ENCODE peak calls at places on chromosome 1, in ten cellular contexts. E is heart right ventricle, B is MM.1S, K is heart left ventricle, W is transverse colon, T is tibial artery, M is lung, C is adrenal gland, Z is pancreas, F is uterus. O is an unnamed sample.

GRCh38 chr1:209546390-209547080 is 37.0 kb upstream of the CAMK1G start:
- DNase-seq in F (no peak), B (no peak), W (no peak), T (no peak), E (no peak), C (no peak), K (no peak), Z (no peak), M (no peak), O (no peak)

GRCh38 chr1:8495928-8496401 is 178.1 kb downstream of the SLC45A1 start:
- DNase-seq in Z (no peak), M (no peak), E (no peak), F (no peak), K (no peak), C (no peak), W (no peak), B (no peak), T (no peak), O (no peak)

GRCh38 chr1:245332513-245332912 is 177.7 kb downstream of the KIF26B start:
- DNase-seq in E (no peak), T (no peak), Z (no peak), M (no peak), W (no peak), C (no peak), F (no peak), B (no peak), K (no peak), O (no peak)

GRCh38 chr1:225544283-225544682 is 108.6 kb downstream of the ENAH start:
- DNase-seq in B (no peak), C (no peak), T (no peak), Z (no peak), M (no peak), K (no peak), F (no peak), W (no peak), E (no peak), O (no peak)

GRCh38 chr1:109767596-109768334 is 4.0 kb upstream of the EPS8L3 start:
- DNase-seq in F (peak; percentile 6), Z (no peak), C (peak; percentile 9), M (no peak), T (peak; percentile 53), E (no peak), K (no peak), W (peak; percentile 1), B (no peak), O (no peak)

GRCh38 chr1:100785399-100786082 is 66.0 kb downstream of the VCAM1 start:
- DNase-seq in E (no peak), T (no peak), C (no peak), F (no peak), Z (no peak), W (no peak), M (no peak), K (no peak), B (no peak), O (no peak)

GRCh38 chr1:221457706-221458429 is 284.0 kb downstream of the DUSP10 start:
- DNase-seq in M (no peak), C (no peak), W (no peak), F (no peak), K (no peak), E (no peak), B (no peak), T (no peak), Z (no peak), O (no peak)

GRCh38 chr1:182408435-182409070 is 8.1 kb upstream of the TEDDM1 start:
- DNase-seq in M (no peak), T (no peak), K (no peak), Z (no peak), W (peak; percentile 58), B (no peak), E (no peak), C (no peak), F (no peak), O (no peak)

GRCh38 chr1:34396042-34396441 is 219.3 kb downstream of the C1orf94 start:
- DNase-seq in F (no peak), B (no peak), K (no peak), E (no peak), M (no peak), C (no peak), W (no peak), Z (no peak), T (no peak), O (no peak)

GRCh38 chr1:27574001-27574781 is 29.8 kb downstream of the AHDC1 start:
- DNase-seq in F (peak; percentile 43), W (no peak), M (no peak), T (no peak), E (no peak), C (no peak), B (no peak), K (peak; percentile 60), Z (peak; percentile 41), O (no peak)

GRCh38 chr1:111032295-111032897 is 68.7 kb upstream of the LRIF1 start:
- DNase-seq in M (peak; percentile 30), C (peak; percentile 22), E (peak; percentile 13), B (peak; percentile 46), W (peak; percentile 9), F (no peak), K (no peak), T (no peak), Z (no peak), O (peak; percentile 37)

GRCh38 chr1:7185721-7186120 is 400.5 kb downstream of the CAMTA1 start:
- DNase-seq in F (no peak), E (no peak), Z (no peak), W (no peak), B (no peak), C (no peak), M (no peak), K (no peak), T (no peak), O (no peak)

GRCh38 chr1:239914827-239915231 is 176.9 kb upstream of the FMN2 start:
- DNase-seq in Z (no peak), M (no peak), F (no peak), B (peak; percentile 90), C (no peak), W (no peak), T (no peak), K (no peak), E (no peak), O (no peak)

GRCh38 chr1:235074335-235075120 is 54.1 kb downstream of the TOMM20 start:
- DNase-seq in C (no peak), W (peak; percentile 36), F (peak; percentile 58), E (peak; percentile 52), K (peak; percentile 65), Z (peak; percentile 55), B (peak; percentile 78), T (no peak), M (no peak), O (no peak)

GRCh38 chr1:216034506-216034905 is 388.7 kb downstream of the USH2A start:
- DNase-seq in T (no peak), F (no peak), M (no peak), B (no peak), Z (no peak), E (no peak), W (no peak), C (no peak), K (no peak), O (no peak)

GRCh38 chr1:29291756-29292155 is 55.4 kb downstream of the PTPRU start:
- DNase-seq in W (no peak), M (no peak), B (no peak), T (no peak), K (no peak), C (no peak), F (no peak), E (no peak), Z (no peak), O (no peak)

GRCh38 chr1:34753163-34753562 is 1.7 kb upstream of the GJB5 start:
- DNase-seq in F (no peak), M (no peak), E (no peak), K (no peak), T (no peak), Z (no peak), C (no peak), B (no peak), W (no peak), O (no peak)

GRCh38 chr1:10785855-10786638 is 10.4 kb downstream of the CASZ1 start:
- DNase-seq in W (no peak), Z (no peak), T (no peak), F (no peak), K (no peak), M (no peak), C (no peak), E (peak; percentile 37), B (no peak), O (no peak)

GRCh38 chr1:10782491-10783244 is 13.8 kb downstream of the CASZ1 start:
- DNase-seq in C (no peak), E (no peak), T (no peak), K (no peak), B (no peak), Z (no peak), M (no peak), F (no peak), W (no peak), O (no peak)

GRCh38 chr1:10788592-10789006 is 7.8 kb downstream of the CASZ1 start:
- DNase-seq in Z (peak; percentile 61), B (no peak), K (peak; percentile 82), W (peak; percentile 34), C (peak; percentile 42), E (peak; percentile 70), T (no peak), M (no peak), F (no peak), O (no peak)

GRCh38 chr1:10787274-10787673 is 9.2 kb downstream of the CASZ1 start:
- DNase-seq in W (no peak), Z (no peak), C (no peak), F (no peak), B (no peak), E (no peak), M (no peak), K (no peak), T (no peak), O (no peak)

GRCh38 chr1:10784998-10785854 is 11.2 kb downstream of the CASZ1 start:
- DNase-seq in C (no peak), M (no peak), B (no peak), Z (no peak), F (peak; percentile 58), E (no peak), T (no peak), W (no peak), K (no peak), O (no peak)
- H3K27ac ChIP-seq in C (no peak overlapping the region), M (peak overlapping the region; percentile 50), B (no peak overlapping the region), Z (no peak overlapping the region), F (peak overlapping the region; percentile 57), E (peak overlapping the region; percentile 37), T (no peak overlapping the region), W (no peak overlapping the region), K (no peak overlapping the region), O (no peak overlapping the region)

GRCh38 chr1:5953386-5953785 is 38.8 kb downstream of the NPHP4 start:
- DNase-seq in B (no peak), E (no peak), M (no peak), Z (no peak), T (no peak), K (no peak), C (no peak), W (no peak), F (no peak), O (no peak)
- H3K36me3 ChIP-seq in B (no peaks in the 10 kb centered on the region), E (no peaks in the 10 kb centered on the region), M (peaks cover 9% of the 10 kb centered on the region), Z (no peaks in the 10 kb centered on the region), T (peaks cover 75% of the 10 kb centered on the region), K (peaks cover 44% of the 10 kb centered on the region), C (peaks cover 7% of the 10 kb centered on the region), W (no peaks in the 10 kb centered on the region), F (no peaks in the 10 kb centered on the region), O (no peaks in the 10 kb centered on the region)

GRCh38 chr1:98963359-98963758 is 41.3 kb downstream of the PLPPR5 start:
- DNase-seq in E (no peak), W (no peak), M (no peak), C (no peak), Z (no peak), F (no peak), B (no peak), T (no peak), K (no peak), O (no peak)
- H3K27ac ChIP-seq in E (no peak overlapping the region), W (no peak overlapping the region), M (no peak overlapping the region), C (no peak overlapping the region), Z (no peak overlapping the region), F (no peak overlapping the region), B (no peak overlapping the region), T (no peak overlapping the region), K (no peak overlapping the region), O (no peak overlapping the region)

GRCh38 chr1:92961131-92961895 is at the start of gene DIPK1A:
- DNase-seq in E (peak; percentile 72), K (peak; percentile 90), W (peak; percentile 82), B (peak; percentile 66), M (peak; percentile 71), C (peak; percentile 79), T (peak; percentile 87), F (peak; percentile 81), Z (peak; percentile 83), O (peak; percentile 85)
- H3K36me3 ChIP-seq in E (no peaks in the 10 kb centered on the region), K (no peaks in the 10 kb centered on the region), W (no peaks in the 10 kb centered on the region), B (no peaks in the 10 kb centered on the region), M (no peaks in the 10 kb centered on the region), C (no peaks in the 10 kb centered on the region), T (no peaks in the 10 kb centered on the region), F (no peaks in the 10 kb centered on the region), Z (no peaks in the 10 kb centered on the region), O (no peaks in the 10 kb centered on the region)